ENCODE peak calls at places on chromosomes 7 and 10, in eight cellular contexts. C is left ventricle myocardium inferior, D is neural progenitor cell, L is AG04450, Y is nephron progenitor cell, K is Caco-2, Q is GM23338, T is GM12865. U is an unnamed sample.
A peak's percentile ranks its signal among the peaks of the same experiment; 100 is the strongest.

GRCh38 chr7:101696-102376 is 90.5 kb upstream of the FAM20C start:
- DNase-seq in D (no peak), Y (no peak), K (no peak), C (no peak), Q (no peak), L (peak; percentile 8), T (no peak), U (no peak)

GRCh38 chr7:85204496-85204895 is 17.6 kb upstream of the SEMA3D start:
- DNase-seq in C (no peak), L (no peak), Y (no peak), K (no peak), Q (no peak), D (no peak), T (no peak), U (no peak)

GRCh38 chr10:33661580-33662269 is 327.3 kb upstream of the NRP1 start:
- DNase-seq in L (no peak), C (peak; percentile 72), K (no peak), Y (no peak), Q (no peak), T (peak; percentile 21), D (no peak), U (peak; percentile 33)

GRCh38 chr10:31147220-31147608 is 115.5 kb upstream of the ZNF438 start:
- DNase-seq in Q (no peak), C (no peak), K (no peak), T (no peak), D (no peak), Y (no peak), L (peak; percentile 42), U (no peak)

GRCh38 chr10:43227911-43228782 is 38.7 kb downstream of the RASGEF1A start:
- DNase-seq in Q (no peak), T (no peak), C (peak; percentile 7), Y (peak; percentile 2), L (no peak), D (no peak), K (peak; percentile 35), U (no peak)

GRCh38 chr7:28178537-28178936 is 2.1 kb downstream of the JAZF1 start:
- DNase-seq in Y (no peak), T (peak; percentile 21), C (no peak), K (no peak), Q (no peak), L (no peak), D (no peak), U (no peak)

GRCh38 chr7:84589012-84589411 is 394.4 kb upstream of the SEMA3A start:
- DNase-seq in T (no peak), Y (no peak), C (no peak), Q (no peak), L (no peak), K (no peak), D (no peak), U (no peak)

GRCh38 chr10:75404335-75405200 is 3.0 kb upstream of the ZNF503 start:
- DNase-seq in T (no peak), L (no peak), Y (peak; percentile 76), K (peak; percentile 78), Q (peak; percentile 71), D (peak; percentile 80), C (peak; percentile 25), U (peak; percentile 60)

GRCh38 chr10:120392671-120393079 is 64.4 kb upstream of the PLPP4 start:
- DNase-seq in C (no peak), T (no peak), L (no peak), K (no peak), Y (no peak), D (no peak), Q (no peak), U (no peak)

GRCh38 chr10:61901829-61902447 is 439 bp downstream of the ARID5B start:
- DNase-seq in D (peak; percentile 64), T (peak; percentile 43), C (no peak), Q (peak; percentile 64), L (no peak), K (no peak), Y (peak; percentile 12), U (no peak)

GRCh38 chr10:61904711-61905445 is 3.4 kb downstream of the ARID5B start:
- DNase-seq in Y (peak; percentile 5), L (no peak), T (peak; percentile 74), D (peak; percentile 16), K (peak; percentile 62), Q (peak; percentile 48), C (no peak), U (peak; percentile 77)

GRCh38 chr10:61903991-61904350 is 2.5 kb downstream of the ARID5B start:
- DNase-seq in Y (no peak), Q (no peak), L (no peak), C (no peak), T (no peak), D (no peak), K (no peak), U (no peak)

GRCh38 chr10:61902448-61903183 is 1.1 kb downstream of the ARID5B start:
- DNase-seq in K (peak; percentile 87), D (peak; percentile 65), T (peak; percentile 76), C (peak; percentile 18), Q (peak; percentile 64), L (no peak), Y (peak; percentile 23), U (peak; percentile 52)

DNA sequence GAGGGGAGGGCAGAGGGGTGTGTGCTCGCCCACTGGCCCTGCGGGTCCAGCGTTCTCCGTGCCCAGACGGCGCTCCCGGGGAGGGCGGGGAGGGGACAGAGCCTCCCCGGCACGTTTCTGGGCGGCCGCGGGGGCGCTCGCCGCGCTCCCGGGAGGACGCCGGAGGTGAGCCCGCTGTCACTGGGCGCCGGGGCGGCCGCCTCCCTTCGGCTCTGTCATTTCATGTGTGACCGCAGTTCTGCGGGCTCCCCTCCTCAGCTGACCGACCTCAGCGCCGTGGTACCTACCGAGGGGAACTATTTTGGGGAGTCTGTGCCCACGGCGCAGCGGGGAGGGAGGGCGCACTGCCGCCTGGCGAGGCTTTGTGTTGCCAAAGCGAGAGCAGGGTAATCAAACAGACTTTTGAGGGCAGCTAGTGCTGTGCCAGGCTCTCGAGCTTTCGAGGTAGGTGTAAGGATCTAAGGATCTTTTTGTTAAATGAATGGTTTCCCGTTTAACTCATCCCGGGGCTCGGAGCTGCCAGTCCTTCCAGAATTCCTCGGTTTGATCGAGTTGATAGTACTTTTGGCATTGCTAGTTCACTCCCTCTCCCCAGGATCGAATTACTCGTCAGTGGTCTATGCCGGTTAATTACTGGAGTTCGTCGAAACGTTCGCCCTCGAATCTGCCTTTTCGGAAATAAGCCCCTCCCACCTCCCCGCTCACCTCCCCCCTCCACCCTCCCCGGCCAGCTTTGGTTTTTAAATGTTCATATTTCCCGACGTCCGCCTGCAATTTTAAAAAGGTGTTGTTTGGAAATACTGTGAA is 1.9 kb downstream of the ARID5B start:
- DNase-seq in C (peak; percentile 48), T (peak; percentile 86), L (no peak), Q (peak; percentile 79), K (peak; percentile 73), D (peak; percentile 71), Y (peak; percentile 63), U (peak; percentile 72)
- TF ChIP-seq CTCF in C (peak; percentile 45), T (peak; percentile 26), L (peak; percentile 18), Q (peak; percentile 13), K (peak; percentile 14), D (peak; percentile 28), Y (no peak), U (peak; percentile 60)

GRCh38 chr7:20798694-20799121 is 12.0 kb upstream of the SP8 start:
- DNase-seq in C (no peak), Y (no peak), D (peak; percentile 74), K (no peak), Q (peak; percentile 84), L (no peak), T (no peak), U (no peak)

GRCh38 chr7:20799566-20800377 is 13.1 kb upstream of the SP8 start:
- DNase-seq in C (no peak), Q (peak; percentile 56), K (no peak), Y (no peak), L (no peak), D (peak; percentile 50), T (no peak), U (no peak)

GRCh38 chr7:20797174-20798080 is 10.7 kb upstream of the SP8 start:
- DNase-seq in C (no peak), Q (peak; percentile 77), L (no peak), T (peak; percentile 50), D (peak; percentile 27), Y (no peak), K (peak; percentile 72), U (no peak)

GRCh38 chr7:20796565-20796964 is 9.9 kb upstream of the SP8 start:
- DNase-seq in K (no peak), L (no peak), Y (no peak), T (peak; percentile 19), Q (no peak), D (no peak), C (no peak), U (no peak)

GRCh38 chr7:20798081-20798693 is 11.5 kb upstream of the SP8 start:
- DNase-seq in C (no peak), L (no peak), T (peak; percentile 69), Y (peak; percentile 63), K (peak; percentile 89), Q (peak; percentile 70), D (peak; percentile 89), U (peak; percentile 71)
- TF ChIP-seq CTCF in C (no peak), L (no peak), T (no peak), Y (no peak), K (no peak), Q (no peak), D (no peak), U (no peak)

GRCh38 chr7:6590645-6591110 is 857 bp downstream of the INTS15 start:
- DNase-seq in Y (no peak), Q (peak; percentile 63), C (no peak), T (no peak), L (no peak), D (peak; percentile 70), K (no peak), U (no peak)

GRCh38 chr7:6589829-6590644 is at the start of gene INTS15:
- DNase-seq in D (peak; percentile 94), K (peak; percentile 60), L (peak; percentile 39), T (peak; percentile 90), Y (peak; percentile 89), C (peak; percentile 77), Q (peak; percentile 88), U (peak; percentile 95)

GRCh38 chr7:6589151-6589828 is 531 bp upstream of the INTS15 start:
- DNase-seq in T (no peak), K (no peak), L (no peak), Q (peak; percentile 21), D (no peak), C (no peak), Y (no peak), U (no peak)

GRCh38 chr7:6588566-6588965 is 1.3 kb upstream of the INTS15 start:
- DNase-seq in L (no peak), D (no peak), C (no peak), Y (no peak), T (no peak), K (no peak), Q (no peak), U (no peak)
- TF ChIP-seq CTCF in L (no peak), D (no peak), C (no peak), Y (no peak), T (no peak), K (no peak), Q (no peak), U (no peak)

DNA sequence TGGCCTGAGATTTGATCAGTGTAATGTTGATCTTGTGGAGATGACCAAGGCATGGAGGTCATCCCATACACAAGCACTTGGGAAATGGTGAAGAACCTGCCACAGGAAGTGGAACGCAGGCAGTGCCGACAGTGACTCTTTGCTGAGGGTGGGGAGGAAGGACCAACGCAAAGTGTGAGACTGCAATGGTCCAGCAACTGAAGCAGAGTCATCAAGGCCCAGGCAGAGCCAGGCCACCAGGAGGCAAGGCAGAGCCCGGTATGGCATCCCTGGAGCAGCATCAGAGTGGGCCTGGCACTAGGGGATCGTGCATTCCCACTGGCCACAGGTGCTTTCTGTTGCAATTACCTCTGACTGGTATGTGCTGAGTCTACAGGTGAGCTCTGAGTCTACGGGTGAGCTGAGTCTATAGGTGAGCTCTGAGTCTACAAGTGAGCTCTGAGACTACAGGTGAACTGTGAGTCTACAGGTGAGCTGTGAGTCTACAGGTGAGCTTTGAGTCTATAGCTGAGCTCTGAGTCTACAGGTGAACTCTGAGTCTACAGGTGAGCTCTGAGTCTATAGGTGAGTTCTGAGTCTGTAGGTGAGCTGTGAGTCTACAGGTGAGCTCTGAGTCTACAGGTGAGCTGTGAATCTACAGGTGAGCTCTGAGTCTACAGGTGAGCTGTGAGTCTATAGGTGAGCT is 132.9 kb downstream of the KLF6 start:
- DNase-seq in T (no peak), Q (no peak), L (no peak), D (no peak), Y (no peak), K (no peak), C (no peak), U (no peak)
- TF ChIP-seq CTCF in T (no peak), Q (no peak), L (no peak), D (no peak), Y (no peak), K (no peak), C (no peak), U (no peak)